ENCODE peak calls at places on chromosome 10, in nine cellular contexts. S, A, B, X, E, I, Q, O and L are unnamed samples.

GRCh38 chr10:93749218-93749799 is 8.4 kb upstream of the LGI1 start:
- DNase-seq in S (no peak), A (no peak), B (no peak), X (no peak), E (peak; percentile 51), I (no peak), Q (no peak), O (peak; percentile 15), L (peak; percentile 54)

GRCh38 chr10:27258838-27259532 is 18.4 kb upstream of the ACBD5 start:
- DNase-seq in S (peak; percentile 71), A (no peak), B (no peak), X (no peak), E (peak; percentile 70), I (no peak), Q (no peak), O (no peak), L (no peak)

GRCh38 chr10:1739751-1740150 is 2.4 kb upstream of the ADARB2 start:
- DNase-seq in S (no peak), A (no peak), B (no peak), X (no peak), E (peak; percentile 68), I (no peak), Q (no peak), O (no peak), L (no peak)

GRCh38 chr10:74855439-74855838 is 29.0 kb downstream of the KAT6B start:
- DNase-seq in S (no peak), A (no peak), B (no peak), X (no peak), E (no peak), I (no peak), Q (no peak), O (no peak), L (no peak)

GRCh38 chr10:131746241-131746711 is 154.5 kb upstream of the PPP2R2D start:
- DNase-seq in S (no peak), A (no peak), B (no peak), X (no peak), E (no peak), I (no peak), Q (no peak), O (no peak), L (no peak)

GRCh38 chr10:79180619-79181221 is 112.0 kb downstream of the ZMIZ1 start:
- DNase-seq in S (no peak), A (no peak), B (no peak), X (peak; percentile 17), E (no peak), I (no peak), Q (no peak), O (no peak), L (no peak)

GRCh38 chr10:31034041-31034918 is 2.6 kb upstream of the ZNF438 start:
- DNase-seq in S (no peak), A (peak; percentile 84), B (no peak), X (peak; percentile 84), E (no peak), I (no peak), Q (no peak), O (peak; percentile 99), L (peak; percentile 69)

GRCh38 chr10:75265856-75266255 is 30.1 kb upstream of the COMTD1 start:
- DNase-seq in S (no peak), A (no peak), B (no peak), X (no peak), E (no peak), I (no peak), Q (no peak), O (no peak), L (no peak)

GRCh38 chr10:71074176-71074755 is 138.1 kb upstream of the UNC5B start:
- DNase-seq in S (peak; percentile 65), A (no peak), B (no peak), X (peak; percentile 94), E (no peak), I (no peak), Q (no peak), O (no peak), L (no peak)

GRCh38 chr10:9018844-9019173 is 964.3 kb downstream of the GATA3 start:
- DNase-seq in S (no peak), A (no peak), B (no peak), X (no peak), E (no peak), I (no peak), Q (no peak), O (no peak), L (no peak)

GRCh38 chr10:72597897-72598296 is 28.0 kb downstream of the MICU1 start:
- DNase-seq in S (no peak), A (no peak), B (no peak), X (no peak), E (no peak), I (no peak), Q (no peak), O (peak; percentile 75), L (no peak)

GRCh38 chr10:112115781-112116385 is 67.7 kb downstream of the GPAM start:
- DNase-seq in S (peak; percentile 67), A (no peak), B (no peak), X (peak; percentile 7), E (peak; percentile 60), I (no peak), Q (peak; percentile 46), O (no peak), L (peak; percentile 58)

GRCh38 chr10:77625379-77625778 is 12.2 kb downstream of the KCNMA1 start:
- DNase-seq in S (no peak), A (no peak), B (no peak), X (no peak), E (no peak), I (no peak), Q (no peak), O (no peak), L (no peak)

GRCh38 chr10:121597504-121598241 is 571 bp downstream of the FGFR2 start:
- DNase-seq in S (peak; percentile 83), A (no peak), B (peak; percentile 28), X (peak; percentile 53), E (peak; percentile 65), I (no peak), Q (no peak), O (no peak), L (peak; percentile 38)

GRCh38 chr10:57993302-57993701 is 274.4 kb downstream of the IPMK start:
- DNase-seq in S (no peak), A (no peak), B (no peak), X (no peak), E (no peak), I (no peak), Q (no peak), O (no peak), L (no peak)

GRCh38 chr10:102776779-102777417 is 33.1 kb downstream of the WBP1L start:
- DNase-seq in S (peak; percentile 47), A (peak; percentile 88), B (peak; percentile 85), X (peak; percentile 91), E (peak; percentile 85), I (peak; percentile 97), Q (no peak), O (peak; percentile 100), L (peak; percentile 94)

GRCh38 chr10:48444861-48445841 is 138.7 kb downstream of the MAPK8 start:
- DNase-seq in S (peak; percentile 70), A (no peak), B (no peak), X (peak; percentile 32), E (peak; percentile 55), I (no peak), Q (no peak), O (no peak), L (peak; percentile 70)
- TF ChIP-seq CTCF in S (no peak), A (no peak), B (no peak), X (peak; percentile 9), E (peak; percentile 8), I (no peak), Q (no peak), O (no peak), L (no peak)

DNA sequence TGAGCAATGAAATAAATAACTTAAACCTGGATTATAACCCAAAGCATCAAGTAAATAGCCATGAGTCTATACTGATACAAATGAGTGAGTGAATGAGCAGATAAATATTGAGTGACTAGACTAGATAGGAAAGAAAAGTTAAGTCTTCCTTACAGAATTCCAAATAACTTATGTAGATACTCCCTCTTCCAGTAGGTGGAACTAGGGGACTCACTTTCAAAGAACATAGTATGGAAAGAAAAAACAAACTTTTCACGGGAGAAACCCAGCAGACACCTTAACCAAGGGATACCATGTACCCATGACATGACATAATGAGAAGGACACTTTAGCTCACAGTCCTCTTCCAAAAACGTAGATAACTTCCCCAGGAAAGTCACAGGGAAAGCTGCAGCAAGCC is 32.2 kb downstream of the CSGALNACT2 start:
- DNase-seq in S (no peak), A (no peak), B (no peak), X (no peak), E (no peak), I (no peak), Q (no peak), O (no peak), L (no peak)
- TF ChIP-seq CTCF in S (peak; percentile 27), A (peak; percentile 18), B (no peak), X (peak; percentile 33), E (peak; percentile 41), I (no peak), Q (no peak), O (no peak), L (no peak)

DNA sequence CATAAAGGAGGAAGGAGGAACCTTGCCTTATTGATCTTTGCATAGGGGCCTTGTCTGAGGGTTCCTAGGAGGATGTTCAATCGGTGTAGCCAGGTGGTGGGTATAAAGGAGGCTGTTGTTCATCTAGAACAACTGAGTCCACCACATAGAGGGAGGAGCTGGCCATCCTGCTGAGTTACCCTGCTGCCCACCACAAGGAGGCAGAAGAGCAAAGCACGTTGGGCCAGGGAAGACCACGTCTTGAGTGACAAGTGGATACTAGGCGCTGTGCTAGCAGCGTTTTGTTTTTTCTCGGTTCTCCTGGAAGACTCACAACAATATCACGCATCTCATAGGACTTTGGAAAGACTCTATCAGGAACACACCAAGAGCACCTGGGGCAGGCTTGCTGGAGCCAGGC is 20.0 kb downstream of the FOXI2 start:
- DNase-seq in S (no peak), A (no peak), B (no peak), X (no peak), E (no peak), I (no peak), Q (no peak), O (no peak), L (no peak)
- TF ChIP-seq CTCF in S (no peak), A (no peak), B (no peak), X (no peak), E (peak; percentile 32), I (no peak), Q (no peak), O (no peak), L (no peak)

GRCh38 chr10:86387221-86387794 is 20.7 kb upstream of the GRID1 start:
- DNase-seq in S (peak; percentile 14), A (no peak), B (no peak), X (no peak), E (peak; percentile 39), I (peak; percentile 49), Q (no peak), O (no peak), L (no peak)

GRCh38 chr10:86388119-86388704 is 21.6 kb upstream of the GRID1 start:
- DNase-seq in S (no peak), A (no peak), B (no peak), X (no peak), E (no peak), I (peak; percentile 50), Q (no peak), O (no peak), L (no peak)

GRCh38 chr10:86391236-86391840 is 24.7 kb upstream of the GRID1 start:
- DNase-seq in S (no peak), A (no peak), B (no peak), X (no peak), E (no peak), I (no peak), Q (no peak), O (no peak), L (no peak)

GRCh38 chr10:86390337-86391120 is 23.9 kb upstream of the GRID1 start:
- DNase-seq in S (no peak), A (no peak), B (no peak), X (peak; percentile 47), E (no peak), I (no peak), Q (no peak), O (no peak), L (peak; percentile 9)

GRCh38 chr10:86389441-86390193 is 23.0 kb upstream of the GRID1 start:
- DNase-seq in S (no peak), A (no peak), B (peak; percentile 28), X (no peak), E (peak; percentile 90), I (peak; percentile 68), Q (peak; percentile 43), O (no peak), L (no peak)
- TF ChIP-seq CTCF in S (no peak), A (no peak), B (no peak), X (no peak), E (peak; percentile 24), I (no peak), Q (no peak), O (no peak), L (no peak)